ENCODE peak calls at places on chromosome 22, in ten cellular contexts. One of them, this sample, is unnamed.

GRCh38 chr22:17576475-17576874 is 13.2 kb downstream of the SLC25A18 start:
- DNase-seq in HCT116: no peak
- DNase-seq in PC-9: peak; percentile 74
- DNase-seq in upper lobe of right lung: no peak
- DNase-seq in cardiac fibroblast: peak; percentile 89
- DNase-seq in left ventricle myocardium inferior: no peak
- DNase-seq in pancreas: no peak
- DNase-seq in fibroblast of the aortic adventitia: peak; percentile 77
- DNase-seq in heart right ventricle: no peak
- DNase-seq in kidney: peak; percentile 66
- DNase-seq in this sample: no peak

GRCh38 chr22:44312766-44313165 is at the start of gene SHISAL1:
- DNase-seq in upper lobe of right lung: no peak
- DNase-seq in fibroblast of the aortic adventitia: no peak
- DNase-seq in left ventricle myocardium inferior: no peak
- DNase-seq in pancreas: no peak
- DNase-seq in heart right ventricle: no peak
- DNase-seq in PC-9: no peak
- DNase-seq in cardiac fibroblast: peak; percentile 50
- DNase-seq in HCT116: no peak
- DNase-seq in kidney: no peak
- DNase-seq in this sample: no peak

GRCh38 chr22:16970446-16970845 is 37.6 kb downstream of the GAB4 start:
- DNase-seq in PC-9: no peak
- DNase-seq in fibroblast of the aortic adventitia: no peak
- DNase-seq in pancreas: no peak
- DNase-seq in heart right ventricle: no peak
- DNase-seq in cardiac fibroblast: no peak
- DNase-seq in left ventricle myocardium inferior: no peak
- DNase-seq in kidney: no peak
- DNase-seq in HCT116: no peak
- DNase-seq in upper lobe of right lung: no peak
- DNase-seq in this sample: no peak

GRCh38 chr22:44822479-44822878 is 70.1 kb downstream of the ARHGAP8 start:
- DNase-seq in cardiac fibroblast: no peak
- DNase-seq in upper lobe of right lung: no peak
- DNase-seq in pancreas: no peak
- DNase-seq in fibroblast of the aortic adventitia: no peak
- DNase-seq in kidney: peak; percentile 12
- DNase-seq in heart right ventricle: no peak
- DNase-seq in left ventricle myocardium inferior: no peak
- DNase-seq in HCT116: no peak
- DNase-seq in PC-9: no peak
- DNase-seq in this sample: no peak

GRCh38 chr22:42878561-42879305 is 21.7 kb upstream of the ARFGAP3 start:
- DNase-seq in upper lobe of right lung: no peak
- DNase-seq in PC-9: no peak
- DNase-seq in heart right ventricle: no peak
- DNase-seq in HCT116: no peak
- DNase-seq in fibroblast of the aortic adventitia: no peak
- DNase-seq in kidney: no peak
- DNase-seq in left ventricle myocardium inferior: no peak
- DNase-seq in pancreas: peak; percentile 44
- DNase-seq in cardiac fibroblast: no peak
- DNase-seq in this sample: no peak

GRCh38 chr22:49788492-49788891 is 39.2 kb downstream of the BRD1 start:
- DNase-seq in kidney: peak; percentile 93
- DNase-seq in heart right ventricle: peak; percentile 76
- DNase-seq in left ventricle myocardium inferior: peak; percentile 79
- DNase-seq in fibroblast of the aortic adventitia: peak; percentile 39
- DNase-seq in upper lobe of right lung: no peak
- DNase-seq in HCT116: no peak
- DNase-seq in pancreas: no peak
- DNase-seq in cardiac fibroblast: peak; percentile 49
- DNase-seq in PC-9: no peak
- DNase-seq in this sample: no peak

GRCh38 chr22:43878831-43879550 is 12.8 kb downstream of the PNPLA5 start:
- DNase-seq in left ventricle myocardium inferior: no peak
- DNase-seq in fibroblast of the aortic adventitia: no peak
- DNase-seq in pancreas: no peak
- DNase-seq in cardiac fibroblast: no peak
- DNase-seq in upper lobe of right lung: peak; percentile 36
- DNase-seq in HCT116: no peak
- DNase-seq in kidney: peak; percentile 27
- DNase-seq in PC-9: no peak
- DNase-seq in heart right ventricle: no peak
- DNase-seq in this sample: no peak

GRCh38 chr22:44693756-44694155 is 8.2 kb upstream of the PRR5 start:
- DNase-seq in cardiac fibroblast: no peak
- DNase-seq in left ventricle myocardium inferior: no peak
- DNase-seq in upper lobe of right lung: no peak
- DNase-seq in PC-9: no peak
- DNase-seq in HCT116: no peak
- DNase-seq in pancreas: no peak
- DNase-seq in kidney: no peak
- DNase-seq in fibroblast of the aortic adventitia: no peak
- DNase-seq in heart right ventricle: no peak
- DNase-seq in this sample: no peak

GRCh38 chr22:46337870-46338269 is 2.4 kb downstream of the TRMU start:
- DNase-seq in left ventricle myocardium inferior: peak; percentile 15
- DNase-seq in fibroblast of the aortic adventitia: no peak
- DNase-seq in kidney: peak; percentile 46
- DNase-seq in HCT116: no peak
- DNase-seq in cardiac fibroblast: no peak
- DNase-seq in PC-9: no peak
- DNase-seq in heart right ventricle: no peak
- DNase-seq in upper lobe of right lung: no peak
- DNase-seq in pancreas: no peak
- DNase-seq in this sample: no peak
- H3K4me3 ChIP-seq in left ventricle myocardium inferior: no peak overlapping the region
- H3K4me3 ChIP-seq in fibroblast of the aortic adventitia: no peak overlapping the region
- H3K4me3 ChIP-seq in kidney: no peak overlapping the region
- H3K4me3 ChIP-seq in HCT116: no peak overlapping the region
- H3K4me3 ChIP-seq in cardiac fibroblast: no peak overlapping the region
- H3K4me3 ChIP-seq in PC-9: no peak overlapping the region
- H3K4me3 ChIP-seq in heart right ventricle: no peak overlapping the region
- H3K4me3 ChIP-seq in upper lobe of right lung: no peak overlapping the region
- H3K4me3 ChIP-seq in pancreas: no peak overlapping the region
- H3K4me3 ChIP-seq in this sample: no peak overlapping the region

GRCh38 chr22:25853501-25853900 is 111.5 kb downstream of the MYO18B start:
- DNase-seq in upper lobe of right lung: no peak
- DNase-seq in fibroblast of the aortic adventitia: no peak
- DNase-seq in PC-9: no peak
- DNase-seq in HCT116: no peak
- DNase-seq in kidney: no peak
- DNase-seq in left ventricle myocardium inferior: no peak
- DNase-seq in pancreas: no peak
- DNase-seq in heart right ventricle: no peak
- DNase-seq in cardiac fibroblast: no peak
- DNase-seq in this sample: peak; percentile 35

GRCh38 chr22:25853078-25853477 is 111.1 kb downstream of the MYO18B start:
- DNase-seq in kidney: no peak
- DNase-seq in PC-9: no peak
- DNase-seq in fibroblast of the aortic adventitia: no peak
- DNase-seq in pancreas: no peak
- DNase-seq in left ventricle myocardium inferior: no peak
- DNase-seq in heart right ventricle: no peak
- DNase-seq in upper lobe of right lung: no peak
- DNase-seq in HCT116: no peak
- DNase-seq in cardiac fibroblast: no peak
- DNase-seq in this sample: peak; percentile 58

GRCh38 chr22:25852223-25852622 is 110.2 kb downstream of the MYO18B start:
- DNase-seq in upper lobe of right lung: no peak
- DNase-seq in kidney: no peak
- DNase-seq in fibroblast of the aortic adventitia: no peak
- DNase-seq in cardiac fibroblast: no peak
- DNase-seq in heart right ventricle: no peak
- DNase-seq in pancreas: no peak
- DNase-seq in PC-9: no peak
- DNase-seq in left ventricle myocardium inferior: no peak
- DNase-seq in HCT116: no peak
- DNase-seq in this sample: no peak

GRCh38 chr22:25849514-25849913 is 107.5 kb downstream of the MYO18B start:
- DNase-seq in heart right ventricle: peak; percentile 39
- DNase-seq in PC-9: no peak
- DNase-seq in kidney: no peak
- DNase-seq in upper lobe of right lung: no peak
- DNase-seq in HCT116: no peak
- DNase-seq in left ventricle myocardium inferior: no peak
- DNase-seq in pancreas: peak; percentile 29
- DNase-seq in cardiac fibroblast: no peak
- DNase-seq in fibroblast of the aortic adventitia: no peak
- DNase-seq in this sample: no peak

GRCh38 chr22:25853902-25854301 is 111.9 kb downstream of the MYO18B start:
- DNase-seq in left ventricle myocardium inferior: no peak
- DNase-seq in PC-9: no peak
- DNase-seq in fibroblast of the aortic adventitia: no peak
- DNase-seq in HCT116: peak; percentile 6
- DNase-seq in pancreas: no peak
- DNase-seq in heart right ventricle: no peak
- DNase-seq in cardiac fibroblast: no peak
- DNase-seq in kidney: no peak
- DNase-seq in upper lobe of right lung: no peak
- DNase-seq in this sample: peak; percentile 40
- TF ChIP-seq CTCF in left ventricle myocardium inferior: no peak
- TF ChIP-seq CTCF in PC-9: peak; percentile 36
- TF ChIP-seq CTCF in fibroblast of the aortic adventitia: no peak
- TF ChIP-seq CTCF in HCT116: peak; percentile 56
- TF ChIP-seq CTCF in pancreas: no peak
- TF ChIP-seq CTCF in heart right ventricle: no peak
- TF ChIP-seq CTCF in cardiac fibroblast: no peak
- TF ChIP-seq CTCF in kidney: no peak
- TF ChIP-seq CTCF in upper lobe of right lung: no peak
- TF ChIP-seq CTCF in this sample: peak; percentile 52

DNA sequence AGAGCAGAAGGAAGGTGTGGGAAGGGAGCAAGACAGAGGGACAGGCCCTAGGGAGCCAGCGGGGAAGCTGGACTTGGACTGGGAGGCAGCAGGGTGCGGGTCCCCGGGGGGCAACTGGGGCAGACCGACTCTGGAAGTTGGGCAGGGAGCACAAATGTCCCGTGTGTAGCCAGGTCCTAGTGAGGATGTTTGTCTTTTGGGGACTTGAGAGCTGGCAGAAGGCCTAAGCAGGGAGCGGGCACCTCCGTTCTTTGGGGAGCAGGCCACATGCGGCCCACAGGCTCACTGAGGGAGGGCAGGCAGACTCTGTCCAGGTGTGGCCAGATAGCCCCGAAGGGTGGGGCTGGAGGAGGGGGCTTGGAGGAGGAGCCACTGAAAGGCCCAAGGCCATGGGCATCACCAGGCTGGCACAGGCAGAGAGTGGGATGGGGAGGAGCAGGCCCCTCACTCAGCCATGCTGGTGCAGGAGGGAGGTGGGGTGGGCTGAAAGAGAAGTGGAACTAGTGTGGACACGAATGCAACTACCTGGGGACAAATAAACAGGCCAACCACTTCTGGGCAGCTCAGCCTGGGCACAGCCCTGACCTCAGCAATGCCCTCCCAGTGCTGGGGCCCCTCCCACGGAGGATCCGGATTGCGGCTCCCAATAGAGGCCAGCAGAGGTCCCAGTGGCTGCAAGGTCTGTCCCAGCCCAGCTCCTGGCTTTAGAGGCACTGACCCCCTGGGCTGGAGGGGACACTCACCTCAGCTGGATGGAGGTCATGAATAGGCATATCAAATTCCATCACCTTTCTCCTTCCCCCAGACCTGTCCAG is 1.3 kb upstream of the SCARF2 start:
- DNase-seq in PC-9: no peak
- DNase-seq in fibroblast of the aortic adventitia: no peak
- DNase-seq in pancreas: no peak
- DNase-seq in cardiac fibroblast: peak; percentile 30
- DNase-seq in upper lobe of right lung: peak; percentile 64
- DNase-seq in left ventricle myocardium inferior: no peak
- DNase-seq in HCT116: no peak
- DNase-seq in heart right ventricle: no peak
- DNase-seq in kidney: peak; percentile 78
- DNase-seq in this sample: no peak
- H3K4me3 ChIP-seq in PC-9: no peak overlapping the region
- H3K4me3 ChIP-seq in fibroblast of the aortic adventitia: peak overlapping the region; percentile 91
- H3K4me3 ChIP-seq in pancreas: no peak overlapping the region
- H3K4me3 ChIP-seq in cardiac fibroblast: no peak overlapping the region
- H3K4me3 ChIP-seq in upper lobe of right lung: peak overlapping the region; percentile 71
- H3K4me3 ChIP-seq in left ventricle myocardium inferior: peak overlapping the region; percentile 81
- H3K4me3 ChIP-seq in HCT116: no peak overlapping the region
- H3K4me3 ChIP-seq in heart right ventricle: peak overlapping the region; percentile 58
- H3K4me3 ChIP-seq in kidney: peak overlapping the region; percentile 59
- H3K4me3 ChIP-seq in this sample: no peak overlapping the region

GRCh38 chr22:30327864-30328345 is 1.2 kb upstream of the TBC1D10A start:
- DNase-seq in heart right ventricle: no peak
- DNase-seq in cardiac fibroblast: no peak
- DNase-seq in upper lobe of right lung: no peak
- DNase-seq in kidney: no peak
- DNase-seq in PC-9: peak; percentile 51
- DNase-seq in HCT116: peak; percentile 27
- DNase-seq in pancreas: peak; percentile 36
- DNase-seq in fibroblast of the aortic adventitia: no peak
- DNase-seq in left ventricle myocardium inferior: no peak
- DNase-seq in this sample: no peak

GRCh38 chr22:30324008-30324730 is 2.6 kb downstream of the TBC1D10A start:
- DNase-seq in pancreas: no peak
- DNase-seq in upper lobe of right lung: no peak
- DNase-seq in HCT116: no peak
- DNase-seq in left ventricle myocardium inferior: no peak
- DNase-seq in cardiac fibroblast: peak; percentile 48
- DNase-seq in heart right ventricle: no peak
- DNase-seq in PC-9: no peak
- DNase-seq in kidney: no peak
- DNase-seq in fibroblast of the aortic adventitia: peak; percentile 49
- DNase-seq in this sample: peak; percentile 23

GRCh38 chr22:30325065-30325720 is 1.5 kb downstream of the TBC1D10A start:
- DNase-seq in left ventricle myocardium inferior: no peak
- DNase-seq in upper lobe of right lung: no peak
- DNase-seq in kidney: no peak
- DNase-seq in pancreas: no peak
- DNase-seq in heart right ventricle: peak; percentile 66
- DNase-seq in fibroblast of the aortic adventitia: peak; percentile 83
- DNase-seq in PC-9: peak; percentile 53
- DNase-seq in cardiac fibroblast: peak; percentile 84
- DNase-seq in HCT116: no peak
- DNase-seq in this sample: no peak

GRCh38 chr22:30326704-30327362 is at the start of gene TBC1D10A:
- DNase-seq in heart right ventricle: peak; percentile 84
- DNase-seq in PC-9: peak; percentile 94
- DNase-seq in upper lobe of right lung: peak; percentile 96
- DNase-seq in cardiac fibroblast: peak; percentile 94
- DNase-seq in pancreas: peak; percentile 96
- DNase-seq in fibroblast of the aortic adventitia: peak; percentile 72
- DNase-seq in left ventricle myocardium inferior: peak; percentile 91
- DNase-seq in kidney: peak; percentile 97
- DNase-seq in HCT116: peak; percentile 85
- DNase-seq in this sample: peak; percentile 98

DNA sequence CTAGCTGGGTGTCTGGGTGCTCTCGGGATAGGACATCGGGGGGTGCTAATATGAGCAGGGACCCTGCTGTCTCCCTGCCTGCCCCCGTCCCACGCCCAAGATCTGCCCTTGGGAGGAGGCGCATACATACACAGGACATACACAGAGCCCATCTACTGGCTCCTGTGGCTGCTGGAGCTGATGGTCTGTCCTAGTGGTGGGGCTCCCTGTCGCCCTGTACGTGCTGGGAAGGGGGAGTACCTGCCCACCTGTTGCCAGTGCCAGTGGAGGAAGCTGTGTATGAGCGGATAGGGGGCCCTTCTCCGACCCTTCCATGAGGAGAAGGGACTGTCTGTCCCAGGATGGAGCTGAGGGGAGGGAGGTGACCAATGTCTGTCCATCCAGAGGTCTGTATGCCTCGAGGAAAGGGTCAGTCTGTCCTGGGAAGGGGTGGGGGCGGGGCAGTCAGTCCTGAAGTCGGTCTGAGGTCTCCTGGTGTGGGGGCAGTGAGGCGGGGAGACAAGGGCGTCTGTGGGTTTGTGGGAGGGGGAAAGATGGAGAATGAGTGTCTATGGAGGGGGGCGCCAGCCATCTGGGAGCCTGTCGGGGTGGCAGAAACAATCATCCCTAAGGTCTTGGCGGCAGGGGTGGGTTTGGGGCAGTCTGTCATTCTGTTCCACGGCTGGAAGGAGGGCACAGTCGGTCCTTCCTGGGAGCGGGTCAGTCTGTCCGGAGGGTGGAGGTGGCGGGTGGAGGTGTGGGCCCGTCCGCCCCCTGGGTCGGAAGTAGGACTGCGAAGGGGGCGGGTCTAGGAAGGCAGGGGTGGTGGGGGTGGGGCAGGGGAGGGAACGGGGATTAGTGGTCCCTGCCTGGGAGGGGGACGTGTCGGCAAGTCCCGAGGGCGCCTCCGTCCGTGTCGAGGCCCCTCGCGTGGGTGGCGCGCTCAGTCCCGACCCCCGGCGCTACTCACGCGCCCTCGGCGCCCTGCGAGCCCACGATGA is 727 bp downstream of the TBC1D10A start:
- DNase-seq in cardiac fibroblast: peak; percentile 21
- DNase-seq in upper lobe of right lung: no peak
- DNase-seq in pancreas: peak; percentile 41
- DNase-seq in left ventricle myocardium inferior: no peak
- DNase-seq in HCT116: no peak
- DNase-seq in PC-9: no peak
- DNase-seq in heart right ventricle: peak; percentile 35
- DNase-seq in kidney: peak; percentile 81
- DNase-seq in fibroblast of the aortic adventitia: no peak
- DNase-seq in this sample: peak; percentile 57
- TF ChIP-seq CTCF in cardiac fibroblast: no peak
- TF ChIP-seq CTCF in upper lobe of right lung: no peak
- TF ChIP-seq CTCF in pancreas: no peak
- TF ChIP-seq CTCF in left ventricle myocardium inferior: no peak
- TF ChIP-seq CTCF in HCT116: no peak
- TF ChIP-seq CTCF in PC-9: no peak
- TF ChIP-seq CTCF in heart right ventricle: no peak
- TF ChIP-seq CTCF in kidney: no peak
- TF ChIP-seq CTCF in fibroblast of the aortic adventitia: no peak
- TF ChIP-seq CTCF in this sample: no peak